ENCODE peak calls at places on chromosomes 6 and 20, in eight cellular contexts. One of them, this sample, is unnamed.

GRCh38 chr6:26064619-26065257 is 22.5 kb upstream of the HFE start:
- DNase-seq in B cell: peak
- DNase-seq in T follicular helper cell: no peak
- DNase-seq in HT1080: peak
- DNase-seq in esophagus muscularis mucosa: no peak
- DNase-seq in T-helper 9 cell: peak
- DNase-seq in HCT116: peak
- DNase-seq in EL: peak
- DNase-seq in this sample: peak

GRCh38 chr6:117072134-117072533 is 193.2 kb upstream of the VGLL2 start:
- DNase-seq in B cell: no peak
- DNase-seq in T follicular helper cell: no peak
- DNase-seq in HT1080: peak
- DNase-seq in esophagus muscularis mucosa: no peak
- DNase-seq in T-helper 9 cell: no peak
- DNase-seq in HCT116: no peak
- DNase-seq in EL: peak
- DNase-seq in this sample: no peak

GRCh38 chr20:2874456-2874855 is 1.2 kb downstream of the PTPRA start:
- DNase-seq in B cell: no peak
- DNase-seq in T follicular helper cell: no peak
- DNase-seq in HT1080: no peak
- DNase-seq in esophagus muscularis mucosa: no peak
- DNase-seq in T-helper 9 cell: no peak
- DNase-seq in HCT116: no peak
- DNase-seq in EL: peak
- DNase-seq in this sample: peak

GRCh38 chr6:40425192-40425919 is 161.8 kb downstream of the LRFN2 start:
- DNase-seq in B cell: no peak
- DNase-seq in T follicular helper cell: no peak
- DNase-seq in HT1080: no peak
- DNase-seq in esophagus muscularis mucosa: no peak
- DNase-seq in T-helper 9 cell: no peak
- DNase-seq in HCT116: no peak
- DNase-seq in EL: no peak
- DNase-seq in this sample: no peak

GRCh38 chr6:55131616-55132015 is 42.7 kb upstream of the HCRTR2 start:
- DNase-seq in B cell: no peak
- DNase-seq in T follicular helper cell: no peak
- DNase-seq in HT1080: no peak
- DNase-seq in esophagus muscularis mucosa: no peak
- DNase-seq in T-helper 9 cell: no peak
- DNase-seq in HCT116: no peak
- DNase-seq in EL: no peak
- DNase-seq in this sample: no peak

GRCh38 chr20:34938466-34939163 is 17.0 kb downstream of the GSS start:
- DNase-seq in B cell: peak
- DNase-seq in T follicular helper cell: no peak
- DNase-seq in HT1080: no peak
- DNase-seq in esophagus muscularis mucosa: no peak
- DNase-seq in T-helper 9 cell: no peak
- DNase-seq in HCT116: no peak
- DNase-seq in EL: no peak
- DNase-seq in this sample: no peak

GRCh38 chr6:6497976-6498375 is 90.5 kb upstream of the LY86 start:
- DNase-seq in B cell: no peak
- DNase-seq in T follicular helper cell: no peak
- DNase-seq in HT1080: no peak
- DNase-seq in esophagus muscularis mucosa: peak
- DNase-seq in T-helper 9 cell: no peak
- DNase-seq in HCT116: no peak
- DNase-seq in EL: no peak
- DNase-seq in this sample: no peak

GRCh38 chr6:30443657-30444450 is 45.5 kb upstream of the HLA-E start:
- DNase-seq in B cell: no peak
- DNase-seq in T follicular helper cell: no peak
- DNase-seq in HT1080: peak
- DNase-seq in esophagus muscularis mucosa: no peak
- DNase-seq in T-helper 9 cell: no peak
- DNase-seq in HCT116: no peak
- DNase-seq in EL: peak
- DNase-seq in this sample: no peak

GRCh38 chr6:22028403-22028802 is 268.4 kb downstream of the PRL start:
- DNase-seq in B cell: no peak
- DNase-seq in T follicular helper cell: no peak
- DNase-seq in HT1080: no peak
- DNase-seq in esophagus muscularis mucosa: no peak
- DNase-seq in T-helper 9 cell: no peak
- DNase-seq in HCT116: no peak
- DNase-seq in EL: no peak
- DNase-seq in this sample: no peak

GRCh38 chr20:63330084-63330760 is 30.9 kb downstream of the CHRNA4 start:
- DNase-seq in B cell: no peak
- DNase-seq in T follicular helper cell: no peak
- DNase-seq in HT1080: no peak
- DNase-seq in esophagus muscularis mucosa: no peak
- DNase-seq in T-helper 9 cell: no peak
- DNase-seq in HCT116: no peak
- DNase-seq in EL: no peak
- DNase-seq in this sample: no peak

GRCh38 chr6:112468359-112468758 is 121.2 kb downstream of the RFPL4B start:
- DNase-seq in B cell: no peak
- DNase-seq in T follicular helper cell: no peak
- DNase-seq in HT1080: no peak
- DNase-seq in esophagus muscularis mucosa: no peak
- DNase-seq in T-helper 9 cell: no peak
- DNase-seq in HCT116: no peak
- DNase-seq in EL: peak
- DNase-seq in this sample: peak